ENCODE peak calls at places on chromosomes 1 and 21, in four cellular contexts. One of them, this sample, is unnamed.

GRCh38 chr1:9119745-9120144 is 9.2 kb downstream of the GPR157 start:
- DNase-seq in IMR-90: no peak
- DNase-seq in Panc1: no peak
- DNase-seq in pancreas: no peak
- DNase-seq in this sample: no peak

GRCh38 chr1:29478046-29478791 is 241.9 kb downstream of the PTPRU start:
- DNase-seq in IMR-90: no peak
- DNase-seq in Panc1: no peak
- DNase-seq in pancreas: no peak
- DNase-seq in this sample: no peak

GRCh38 chr1:101310484-101310883 is 73.7 kb downstream of the S1PR1 start:
- DNase-seq in IMR-90: no peak
- DNase-seq in Panc1: no peak
- DNase-seq in pancreas: no peak
- DNase-seq in this sample: no peak

GRCh38 chr1:209456878-209457277 is 126.6 kb upstream of the CAMK1G start:
- DNase-seq in IMR-90: no peak
- DNase-seq in Panc1: no peak
- DNase-seq in pancreas: no peak
- DNase-seq in this sample: no peak

GRCh38 chr1:72412286-72412685 is 129.9 kb upstream of the NEGR1 start:
- DNase-seq in IMR-90: peak
- DNase-seq in Panc1: no peak
- DNase-seq in pancreas: no peak
- DNase-seq in this sample: peak

GRCh38 chr1:194338241-194338948 is 1152.0 kb upstream of the B3GALT2 start:
- DNase-seq in IMR-90: peak
- DNase-seq in Panc1: no peak
- DNase-seq in pancreas: no peak
- DNase-seq in this sample: peak

GRCh38 chr1:169692766-169693460 is 18.5 kb downstream of the SELL start:
- DNase-seq in IMR-90: no peak
- DNase-seq in Panc1: no peak
- DNase-seq in pancreas: no peak
- DNase-seq in this sample: no peak

GRCh38 chr1:233651563-233652233 is 37.8 kb downstream of the KCNK1 start:
- DNase-seq in IMR-90: no peak
- DNase-seq in Panc1: no peak
- DNase-seq in pancreas: no peak
- DNase-seq in this sample: no peak

GRCh38 chr1:101235696-101236545 is 898 bp upstream of the S1PR1 start:
- DNase-seq in IMR-90: peak
- DNase-seq in Panc1: no peak
- DNase-seq in pancreas: no peak
- DNase-seq in this sample: peak

GRCh38 chr1:164783778-164784555 is 225.0 kb downstream of the PBX1 start:
- DNase-seq in IMR-90: no peak
- DNase-seq in Panc1: no peak
- DNase-seq in pancreas: no peak
- DNase-seq in this sample: peak

GRCh38 chr1:158104891-158105290 is 75.8 kb upstream of the CD1D start:
- DNase-seq in IMR-90: no peak
- DNase-seq in Panc1: no peak
- DNase-seq in pancreas: no peak
- DNase-seq in this sample: no peak

GRCh38 chr1:85326381-85326780 is 49.9 kb upstream of the BCL10 start:
- DNase-seq in IMR-90: no peak
- DNase-seq in Panc1: no peak
- DNase-seq in pancreas: no peak
- DNase-seq in this sample: peak

GRCh38 chr1:58573705-58574591 is 3.1 kb downstream of the TACSTD2 start:
- DNase-seq in IMR-90: no peak
- DNase-seq in Panc1: no peak
- DNase-seq in pancreas: peak
- DNase-seq in this sample: peak

GRCh38 chr1:21293537-21294265 is 3.4 kb upstream of the ECE1 start:
- DNase-seq in IMR-90: no peak
- DNase-seq in Panc1: no peak
- DNase-seq in pancreas: no peak
- DNase-seq in this sample: no peak

GRCh38 chr1:103160281-103160680 is 52.0 kb upstream of the COL11A1 start:
- DNase-seq in IMR-90: peak
- DNase-seq in Panc1: no peak
- DNase-seq in pancreas: no peak
- DNase-seq in this sample: no peak

GRCh38 chr1:168301664-168302320 is 21.1 kb downstream of the TBX19 start:
- DNase-seq in IMR-90: peak
- DNase-seq in Panc1: no peak
- DNase-seq in pancreas: no peak
- DNase-seq in this sample: peak

GRCh38 chr1:111747282-111747734 is 8.1 kb upstream of the INKA2 start:
- DNase-seq in IMR-90: peak
- DNase-seq in Panc1: no peak
- DNase-seq in pancreas: peak
- DNase-seq in this sample: peak

GRCh38 chr1:201692307-201693018 is 136.5 kb upstream of the IPO9 start:
- DNase-seq in IMR-90: no peak
- DNase-seq in Panc1: no peak
- DNase-seq in pancreas: no peak
- DNase-seq in this sample: no peak

GRCh38 chr1:200042119-200042436 is 14.6 kb downstream of the NR5A2 start:
- DNase-seq in IMR-90: no peak
- DNase-seq in Panc1: no peak
- DNase-seq in pancreas: no peak
- DNase-seq in this sample: no peak

GRCh38 chr1:78303620-78304019 is 187.2 kb upstream of the PTGFR start:
- DNase-seq in IMR-90: peak
- DNase-seq in Panc1: no peak
- DNase-seq in pancreas: peak
- DNase-seq in this sample: peak

GRCh38 chr21:38486221-38486620 is 12.1 kb downstream of the ERG start:
- DNase-seq in IMR-90: peak
- DNase-seq in Panc1: no peak
- DNase-seq in pancreas: no peak
- DNase-seq in this sample: peak

GRCh38 chr1:56933161-56933560 is 32.7 kb downstream of the C8B start:
- DNase-seq in IMR-90: no peak
- DNase-seq in Panc1: no peak
- DNase-seq in pancreas: no peak
- DNase-seq in this sample: no peak

GRCh38 chr1:10107985-10108663 is 75.4 kb downstream of the UBE4B start:
- DNase-seq in IMR-90: peak
- DNase-seq in Panc1: peak
- DNase-seq in pancreas: no peak
- DNase-seq in this sample: peak

GRCh38 chr1:241235236-241235897 is 121.6 kb downstream of the RGS7 start:
- DNase-seq in IMR-90: no peak
- DNase-seq in Panc1: no peak
- DNase-seq in pancreas: no peak
- DNase-seq in this sample: no peak

GRCh38 chr1:3858231-3858981 is 1.1 kb downstream of the DFFB start:
- DNase-seq in IMR-90: peak
- DNase-seq in Panc1: no peak
- DNase-seq in pancreas: peak
- DNase-seq in this sample: peak

GRCh38 chr1:229554886-229555621 is 3.5 kb downstream of the ABCB10 start:
- DNase-seq in IMR-90: no peak
- DNase-seq in Panc1: no peak
- DNase-seq in pancreas: no peak
- DNase-seq in this sample: no peak

GRCh38 chr1:233657466-233657865 is 43.6 kb downstream of the KCNK1 start:
- DNase-seq in IMR-90: no peak
- DNase-seq in Panc1: no peak
- DNase-seq in pancreas: no peak
- DNase-seq in this sample: no peak

GRCh38 chr1:201599548-201599947 is 60.6 kb downstream of the NAV1 start:
- DNase-seq in IMR-90: no peak
- DNase-seq in Panc1: no peak
- DNase-seq in pancreas: no peak
- DNase-seq in this sample: no peak

GRCh38 chr1:237139732-237140131 is 97.7 kb downstream of the RYR2 start:
- DNase-seq in IMR-90: no peak
- DNase-seq in Panc1: no peak
- DNase-seq in pancreas: no peak
- DNase-seq in this sample: no peak

GRCh38 chr21:21682172-21682571 is 684.0 kb downstream of the NCAM2 start:
- DNase-seq in IMR-90: peak
- DNase-seq in Panc1: no peak
- DNase-seq in pancreas: no peak
- DNase-seq in this sample: no peak

GRCh38 chr21:16241500-16241963 is 511.8 kb downstream of the USP25 start:
- DNase-seq in IMR-90: no peak
- DNase-seq in Panc1: no peak
- DNase-seq in pancreas: no peak
- DNase-seq in this sample: no peak

DNA sequence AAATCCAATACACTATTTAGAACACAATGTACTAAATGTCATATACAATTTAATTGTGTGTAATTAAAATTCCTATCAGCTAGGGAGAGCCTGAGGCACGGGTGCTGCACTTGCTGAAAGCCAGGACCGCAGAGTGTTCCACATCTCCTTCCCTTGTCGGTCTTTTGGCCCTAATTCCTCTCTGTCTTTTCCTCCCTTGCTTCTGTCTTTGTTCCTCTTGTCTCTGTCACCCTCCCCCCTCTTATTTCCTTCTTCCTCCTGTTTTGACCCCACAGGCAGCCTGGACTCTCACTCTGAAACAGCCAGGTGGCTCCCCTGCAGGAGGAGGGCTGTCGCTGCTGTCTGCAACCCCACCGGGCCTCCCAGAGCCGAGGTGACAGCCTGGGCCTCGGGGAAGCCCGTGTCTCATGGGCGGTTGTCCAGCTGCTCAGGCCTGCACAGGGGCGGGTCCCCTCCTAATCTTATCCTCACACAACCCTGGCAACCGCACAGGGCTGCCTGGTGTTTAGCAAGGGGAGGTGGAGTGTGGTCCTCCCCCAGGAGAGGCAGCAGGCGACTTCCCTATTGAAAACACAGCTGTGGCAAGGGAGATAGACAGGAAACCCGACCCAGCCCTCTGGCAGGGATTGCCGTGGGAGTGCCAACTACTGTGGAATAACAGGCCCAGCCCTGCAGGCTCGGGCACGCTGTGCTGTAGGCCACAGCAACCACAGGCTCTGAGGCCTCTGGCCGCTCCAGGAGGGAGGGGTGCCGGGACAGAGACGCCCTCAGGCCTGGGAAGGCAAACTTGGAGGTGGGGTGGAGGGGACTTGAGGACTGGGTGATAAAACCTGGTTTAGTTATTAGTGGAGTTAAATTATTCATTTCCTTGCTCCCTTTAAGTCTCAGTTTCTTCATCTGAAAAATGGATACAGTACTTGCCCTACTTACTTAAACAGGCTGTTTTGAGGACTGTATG is 68.8 kb upstream of the WDR26 start:
- DNase-seq in IMR-90: peak
- DNase-seq in Panc1: no peak
- DNase-seq in pancreas: peak
- DNase-seq in this sample: peak
- TF ChIP-seq CTCF in IMR-90: no peak
- TF ChIP-seq CTCF in Panc1: no peak
- TF ChIP-seq CTCF in pancreas: peak
- TF ChIP-seq CTCF in this sample: peak

GRCh38 chr1:113982955-113983742 is 3.9 kb downstream of the OLFML3 start:
- DNase-seq in IMR-90: no peak
- DNase-seq in Panc1: no peak
- DNase-seq in pancreas: no peak
- DNase-seq in this sample: no peak
- H3K4me3 ChIP-seq in IMR-90: peak
- H3K4me3 ChIP-seq in Panc1: no peak
- H3K4me3 ChIP-seq in pancreas: no peak
- H3K4me3 ChIP-seq in this sample: no peak

DNA sequence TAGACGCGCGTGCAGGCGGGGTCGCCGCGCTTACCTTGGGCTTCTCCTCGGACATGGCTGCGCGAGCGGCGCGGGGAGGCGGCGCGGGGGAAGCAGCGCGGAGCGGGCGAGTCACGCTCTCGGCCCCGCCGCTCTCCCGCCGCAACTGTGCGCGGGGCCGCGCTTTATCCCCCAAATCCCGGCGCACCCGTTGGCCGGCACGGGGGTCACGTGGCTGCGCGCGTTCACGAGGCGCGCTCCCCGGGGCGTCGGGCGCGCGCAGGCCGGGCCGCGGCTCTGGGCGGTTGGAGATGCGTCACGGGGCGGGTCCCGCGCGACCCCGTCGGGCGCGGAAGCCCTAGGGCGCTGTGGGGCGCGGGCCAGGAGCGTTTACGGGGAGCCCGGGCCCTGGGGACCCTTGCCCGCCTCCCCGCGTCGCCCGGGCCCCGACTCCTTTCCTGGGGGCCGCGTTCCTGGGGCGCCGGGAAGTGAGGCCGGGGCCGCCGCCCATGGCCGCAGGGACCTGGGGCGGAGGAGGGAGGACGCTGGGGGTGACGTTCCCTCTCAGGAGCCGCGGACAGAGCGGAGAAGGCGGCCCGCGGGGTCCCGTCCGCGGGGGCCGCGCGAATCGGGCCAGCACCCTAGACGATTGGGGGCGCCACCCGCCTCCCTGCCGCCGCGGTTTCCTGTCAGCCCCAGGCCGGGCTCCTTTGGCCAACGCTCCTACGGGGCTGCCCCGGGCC is at the start of gene SUMO3:
- DNase-seq in IMR-90: peak
- DNase-seq in Panc1: no peak
- DNase-seq in pancreas: peak
- DNase-seq in this sample: peak
- TF ChIP-seq CTCF in IMR-90: no peak
- TF ChIP-seq CTCF in Panc1: no peak
- TF ChIP-seq CTCF in pancreas: no peak
- TF ChIP-seq CTCF in this sample: no peak

DNA sequence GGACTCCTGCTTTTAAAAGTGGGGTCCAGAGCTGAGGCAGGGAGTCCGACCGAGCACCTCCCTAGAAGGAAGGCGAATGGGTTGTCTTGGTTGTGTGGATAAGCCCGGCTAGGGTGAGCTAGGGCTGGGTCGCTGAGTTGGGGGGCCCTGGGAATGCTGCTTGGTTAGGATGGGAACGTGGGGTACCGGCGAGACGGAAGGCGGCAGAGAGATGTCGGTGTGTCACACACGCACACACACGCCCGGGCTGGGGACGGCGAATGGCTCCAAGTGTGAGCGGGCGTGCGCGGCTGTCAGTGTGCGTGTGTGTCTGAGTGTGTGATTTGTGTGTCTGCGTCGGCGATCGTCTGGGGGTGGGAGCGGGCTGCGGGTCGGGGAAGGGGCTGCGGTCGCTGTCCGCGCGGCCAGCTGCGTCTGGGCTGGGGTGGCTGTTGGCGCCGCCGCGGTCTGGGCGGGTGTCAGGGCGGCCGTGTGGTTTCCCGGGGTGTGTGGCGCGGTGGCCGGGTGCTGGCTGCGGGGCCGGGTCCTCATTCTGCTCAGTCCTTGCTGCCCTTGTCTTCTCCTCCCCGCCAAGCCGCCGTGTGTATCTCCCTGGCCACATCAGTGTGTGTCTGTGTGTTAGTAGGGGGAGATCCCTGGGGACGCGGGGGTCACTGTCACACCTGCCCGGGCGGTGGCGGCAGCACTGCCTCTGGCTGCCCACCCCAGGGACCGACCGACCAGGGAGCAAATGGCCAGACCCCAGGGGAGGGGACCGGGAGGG is 1.0 kb downstream of the EFNA3 start:
- DNase-seq in IMR-90: no peak
- DNase-seq in Panc1: no peak
- DNase-seq in pancreas: no peak
- DNase-seq in this sample: no peak
- H3K4me3 ChIP-seq in IMR-90: no peak
- H3K4me3 ChIP-seq in Panc1: peak
- H3K4me3 ChIP-seq in pancreas: no peak
- H3K4me3 ChIP-seq in this sample: peak

This sample was measured in epithelial cell of esophagus.